ENCODE peak calls at places on chromosome 11, in four cellular contexts. P, B, I and N are unnamed samples.

GRCh38 chr11:27894552-27894951 is 194.3 kb upstream of the BDNF start:
- DNase-seq in P (no peak), B (no peak), I (no peak), N (no peak)

GRCh38 chr11:73189723-73190556 is 28.1 kb upstream of the P2RY2 start:
- DNase-seq in P (no peak), B (no peak), I (no peak), N (no peak)

GRCh38 chr11:110777765-110778164 is 65.5 kb upstream of the ARHGAP20 start:
- DNase-seq in P (no peak), B (no peak), I (no peak), N (peak; percentile 24)

GRCh38 chr11:65663634-65664200 is 1.0 kb upstream of the RELA start:
- DNase-seq in P (no peak), B (no peak), I (peak; percentile 50), N (no peak)

GRCh38 chr11:1055990-1056771 is 18.5 kb upstream of the MUC2 start:
- DNase-seq in P (no peak), B (no peak), I (no peak), N (no peak)

GRCh38 chr11:130892847-130893246 is 23.4 kb downstream of the SNX19 start:
- DNase-seq in P (no peak), B (no peak), I (no peak), N (no peak)

GRCh38 chr11:833114-833791 is 501 bp downstream of the CD151 start:
- DNase-seq in P (no peak), B (peak; percentile 55), I (peak; percentile 71), N (no peak)

GRCh38 chr11:116576523-116576922 is 196.3 kb downstream of the BUD13 start:
- DNase-seq in P (peak; percentile 54), B (no peak), I (no peak), N (no peak)

GRCh38 chr11:98130117-98130625 is 890.6 kb upstream of the CNTN5 start:
- DNase-seq in P (no peak), B (no peak), I (no peak), N (no peak)

GRCh38 chr11:125261471-125262087 is 97.0 kb downstream of the PKNOX2 start:
- DNase-seq in P (no peak), B (no peak), I (no peak), N (no peak)

GRCh38 chr11:105968021-105968697 is 53.9 kb downstream of the MSANTD4 start:
- DNase-seq in P (no peak), B (no peak), I (no peak), N (no peak)

GRCh38 chr11:73759520-73760065 is 1.3 kb downstream of the RAB6A start:
- DNase-seq in P (no peak), B (peak; percentile 26), I (no peak), N (no peak)

GRCh38 chr11:118058311-118059230 is 18.3 kb upstream of the TMPRSS4 start:
- DNase-seq in P (no peak), B (no peak), I (no peak), N (no peak)

GRCh38 chr11:61814242-61814957 is 2.4 kb downstream of the FADS1 start:
- DNase-seq in P (peak; percentile 41), B (peak; percentile 82), I (no peak), N (no peak)

GRCh38 chr11:114031599-114032320 is 27.8 kb upstream of the ZBTB16 start:
- DNase-seq in P (no peak), B (no peak), I (no peak), N (no peak)

GRCh38 chr11:112784323-112785073 is 176.7 kb upstream of the NCAM1 start:
- DNase-seq in P (no peak), B (no peak), I (no peak), N (no peak)

GRCh38 chr11:7546324-7546791 is 32.6 kb downstream of the PPFIBP2 start:
- DNase-seq in P (no peak), B (no peak), I (no peak), N (no peak)

GRCh38 chr11:58023435-58023931 is at the start of gene OR9Q1:
- DNase-seq in P (no peak), B (no peak), I (no peak), N (no peak)

GRCh38 chr11:65822760-65823528 is 10.8 kb upstream of the SNX32 start:
- DNase-seq in P (no peak), B (no peak), I (no peak), N (no peak)

GRCh38 chr11:58926695-58927094 is 12.6 kb upstream of the GLYATL1 start:
- DNase-seq in P (no peak), B (peak; percentile 5), I (no peak), N (no peak)

GRCh38 chr11:67060111-67060522 is 3.5 kb downstream of the RHOD start:
- DNase-seq in P (no peak), B (peak; percentile 52), I (no peak), N (no peak)

GRCh38 chr11:31956310-31956709 is 134.6 kb upstream of the RCN1 start:
- DNase-seq in P (no peak), B (no peak), I (no peak), N (no peak)

GRCh38 chr11:79206951-79207350 is 233.9 kb downstream of the TENM4 start:
- DNase-seq in P (no peak), B (no peak), I (no peak), N (no peak)

GRCh38 chr11:91296628-91297027 is 928.0 kb upstream of the FAT3 start:
- DNase-seq in P (no peak), B (no peak), I (no peak), N (no peak)

GRCh38 chr11:104735013-104735412 is 163.2 kb downstream of the CASP12 start:
- DNase-seq in P (no peak), B (no peak), I (no peak), N (no peak)

GRCh38 chr11:92738281-92738680 is 231.2 kb upstream of the MTNR1B start:
- DNase-seq in P (no peak), B (no peak), I (no peak), N (no peak)

GRCh38 chr11:118691926-118692830 is 12.7 kb upstream of the TREH start:
- DNase-seq in P (peak; percentile 45), B (no peak), I (no peak), N (peak; percentile 76)

GRCh38 chr11:76419896-76420295 is 24.9 kb upstream of the EMSY start:
- DNase-seq in P (peak; percentile 15), B (peak; percentile 30), I (peak; percentile 59), N (no peak)
- TF ChIP-seq BHLHE40 in P (no peak), B (no peak), I (no peak), N (no peak)

DNA sequence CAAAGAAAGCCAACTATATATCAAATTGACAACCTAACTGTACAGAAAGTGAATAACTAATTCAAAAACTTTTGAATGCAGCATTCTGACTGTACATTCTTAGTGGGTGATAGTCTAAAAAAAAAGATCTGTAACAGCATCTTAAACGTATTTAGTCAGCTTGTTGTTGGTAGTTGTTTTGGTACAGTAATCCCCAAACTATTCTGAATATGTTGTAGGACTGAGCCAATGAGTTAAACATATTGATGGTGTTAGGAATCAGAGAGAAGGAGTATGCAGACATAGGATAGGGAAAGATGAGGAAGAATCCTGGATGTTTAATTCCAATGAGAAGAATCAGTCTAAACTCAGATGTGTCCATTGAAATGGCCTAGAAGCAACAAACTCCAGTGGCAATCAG is 41.9 kb upstream of the KIRREL3 start:
- DNase-seq in P (no peak), B (no peak), I (no peak), N (no peak)
- TF ChIP-seq MAX in P (no peak), B (no peak), I (no peak), N (no peak)

GRCh38 chr11:48675945-48676344 is 187.4 kb downstream of the OR4A47 start:
- DNase-seq in P (no peak), B (no peak), I (no peak), N (no peak)
- TF ChIP-seq BHLHE40 in P (no peak), B (no peak), I (no peak), N (no peak)

DNA sequence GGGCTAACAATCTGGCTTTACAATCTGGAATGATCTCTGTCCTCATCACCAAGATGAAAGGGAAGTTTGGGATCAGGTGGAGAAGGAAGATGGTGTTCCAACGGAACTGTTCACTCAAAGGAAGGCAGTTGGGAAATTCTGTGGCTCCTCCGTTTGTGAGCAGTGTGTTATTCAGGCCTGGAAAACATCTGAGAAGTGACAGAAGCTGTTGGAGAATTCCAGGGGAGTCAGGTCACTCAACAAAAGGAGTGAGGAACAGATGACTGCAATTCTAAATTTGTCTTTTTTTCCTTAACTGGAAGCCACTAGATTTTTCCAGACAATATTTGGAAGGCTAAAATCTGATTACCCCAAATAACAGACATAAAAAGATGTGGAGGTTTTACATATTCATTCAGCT is 107.8 kb downstream of the CD44 start:
- DNase-seq in P (no peak), B (no peak), I (no peak), N (no peak)
- TF ChIP-seq MAX in P (no peak), B (no peak), I (no peak), N (no peak)

GRCh38 chr11:94196363-94196762 is 67.7 kb downstream of the PANX1 start:
- DNase-seq in P (no peak), B (no peak), I (no peak), N (no peak)
- TF ChIP-seq BHLHE40 in P (no peak), B (no peak), I (no peak), N (no peak)

DNA sequence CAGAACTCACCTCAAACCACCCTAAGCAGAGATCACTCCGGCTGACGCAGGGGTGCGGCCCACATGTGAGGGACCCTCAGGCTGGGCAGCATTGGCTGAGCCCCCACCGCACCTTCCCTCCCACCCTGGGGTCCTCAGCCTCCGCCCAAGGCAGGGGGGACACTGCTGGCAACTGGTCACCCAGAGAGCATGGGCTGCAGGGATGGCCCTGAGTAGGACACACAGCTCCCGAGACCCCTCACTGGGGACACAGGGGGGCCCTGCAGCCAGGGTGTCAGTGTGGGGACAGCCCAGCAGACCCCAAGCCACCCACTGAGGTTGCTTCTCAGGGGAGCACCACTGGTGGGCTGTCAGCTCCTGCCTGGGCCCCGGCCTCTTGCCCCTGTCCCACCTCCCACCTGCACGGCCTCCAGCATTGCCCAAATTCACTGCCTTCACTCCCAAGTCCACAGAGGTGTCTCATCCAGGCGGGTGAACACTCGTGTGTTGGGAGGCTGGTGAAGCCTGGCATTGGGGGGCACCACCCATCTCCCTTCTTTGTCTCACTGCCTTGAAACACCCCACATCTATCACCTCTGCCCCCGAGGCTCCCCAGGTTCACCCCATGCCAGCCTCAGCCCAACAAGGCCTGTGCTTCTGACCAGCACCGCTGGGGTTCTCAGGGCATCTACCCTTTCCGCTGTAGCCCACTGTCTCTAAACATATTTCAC is 4.7 kb downstream of the C11orf21 start:
- DNase-seq in P (no peak), B (no peak), I (no peak), N (no peak)
- TF ChIP-seq MAX in P (no peak), B (no peak), I (no peak), N (no peak)

DNA sequence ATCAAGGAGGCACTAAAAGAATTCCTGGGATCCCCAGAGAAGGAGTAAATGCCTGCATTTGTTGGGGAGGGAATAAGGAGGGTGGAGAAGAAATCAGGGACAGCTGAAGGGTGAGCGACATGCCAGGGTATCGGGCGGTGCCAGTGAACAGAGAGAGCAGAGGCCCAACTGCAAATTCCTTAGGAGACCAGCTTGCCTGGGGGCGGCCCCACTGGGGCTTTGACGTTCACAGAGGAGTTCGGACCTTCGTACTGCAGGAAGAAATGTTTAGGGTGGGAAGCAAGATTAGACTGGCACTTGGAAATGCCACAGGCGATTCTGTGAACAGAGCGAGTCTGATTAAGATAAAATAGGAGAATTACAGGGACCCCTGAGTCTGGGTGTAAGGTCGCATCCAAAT is 65.1 kb upstream of the FGF3 start:
- DNase-seq in P (no peak), B (no peak), I (no peak), N (no peak)
- TF ChIP-seq BHLHE40 in P (no peak), B (no peak), I (no peak), N (no peak)

GRCh38 chr11:34495724-34496377 is 17.7 kb downstream of the ELF5 start:
- DNase-seq in P (peak; percentile 75), B (no peak), I (no peak), N (no peak)
- TF ChIP-seq MAX in P (peak; percentile 22), B (no peak), I (no peak), N (no peak)